ENCODE peak calls at places on chromosome 11, in eight cellular contexts. S, K, U, B, J, E, T and M are unnamed samples.

GRCh38 chr11:8656291-8656690 is 26.2 kb downstream of the TRIM66 start:
- DNase-seq in E (peak), S (no peak), K (no peak), T (no peak), B (no peak), J (no peak), U (no peak), M (no peak)

GRCh38 chr11:3037041-3037944 is 19.9 kb downstream of the CARS1 start:
- DNase-seq in T (peak), E (peak), J (peak), B (peak), S (peak), K (peak), U (peak), M (peak)

GRCh38 chr11:63613517-63614135 is 607 bp downstream of the PLAAT3 start:
- DNase-seq in B (peak), T (peak), J (no peak), K (peak), E (no peak), S (peak), U (no peak), M (peak)

GRCh38 chr11:9681583-9682372 is 17.9 kb downstream of the SWAP70 start:
- DNase-seq in B (no peak), K (no peak), U (no peak), E (no peak), S (no peak), J (no peak), T (no peak), M (no peak)

GRCh38 chr11:3840870-3841425 is at the start of gene RHOG:
- DNase-seq in E (no peak), J (peak), K (peak), U (no peak), S (peak), T (peak), B (peak), M (peak)

GRCh38 chr11:125561924-125562323 is 7.4 kb upstream of the EI24 start:
- DNase-seq in U (no peak), K (no peak), E (no peak), T (no peak), S (no peak), B (no peak), J (no peak), M (no peak)

GRCh38 chr11:94593030-94593429 is 25.9 kb downstream of the PIWIL4 start:
- DNase-seq in S (no peak), T (no peak), B (no peak), J (no peak), E (no peak), K (no peak), U (no peak), M (peak)

GRCh38 chr11:111465400-111465799 is 46.8 kb downstream of the BTG4 start:
- DNase-seq in U (no peak), S (no peak), B (no peak), J (no peak), T (no peak), K (no peak), E (no peak), M (peak)

GRCh38 chr11:44950625-44951472 is at the start of gene TP53I11:
- DNase-seq in K (peak), B (peak), U (peak), S (peak), E (peak), J (peak), T (peak), M (no peak)

GRCh38 chr11:14114269-14114668 is 151.7 kb downstream of the SPON1 start:
- DNase-seq in J (no peak), K (no peak), E (no peak), U (no peak), T (no peak), S (no peak), B (no peak), M (no peak)

GRCh38 chr11:27229511-27230174 is 133.4 kb downstream of the CCDC34 start:
- DNase-seq in J (no peak), E (no peak), S (no peak), U (no peak), K (no peak), T (no peak), B (no peak), M (no peak)

GRCh38 chr11:19742595-19743292 is 30.1 kb downstream of the NAV2 start:
- DNase-seq in U (peak), S (peak), J (peak), B (peak), K (peak), T (peak), E (peak), M (no peak)

GRCh38 chr11:70720291-70720690 is 322.0 kb downstream of the CTTN start:
- DNase-seq in B (no peak), U (no peak), E (no peak), J (no peak), T (no peak), K (no peak), S (no peak), M (no peak)

GRCh38 chr11:77345621-77346020 is 44.1 kb upstream of the GDPD4 start:
- DNase-seq in S (no peak), B (no peak), K (no peak), U (no peak), T (no peak), E (no peak), J (no peak), M (no peak)

GRCh38 chr11:1437500-1437899 is 47.8 kb downstream of the BRSK2 start:
- DNase-seq in T (peak), U (no peak), E (no peak), S (no peak), B (no peak), K (peak), J (no peak), M (peak)

GRCh38 chr11:128026596-128026995 is 560.8 kb downstream of the ETS1 start:
- DNase-seq in E (peak), K (peak), U (no peak), S (no peak), T (peak), J (no peak), B (no peak), M (peak)

GRCh38 chr11:130145975-130146776 is 13.4 kb upstream of the ST14 start:
- DNase-seq in T (peak), B (peak), U (peak), E (no peak), S (no peak), K (peak), J (no peak), M (no peak)

GRCh38 chr11:19734171-19734570 is 21.5 kb downstream of the NAV2 start:
- DNase-seq in T (no peak), E (no peak), K (no peak), U (no peak), J (no peak), S (no peak), B (no peak), M (no peak)

GRCh38 chr11:77107950-77108349 is 5.3 kb downstream of the OMP start:
- DNase-seq in T (peak), K (peak), U (peak), S (no peak), B (peak), J (no peak), E (no peak), M (peak)

GRCh38 chr11:124844664-124845079 is 20.6 kb upstream of the ROBO3 start:
- DNase-seq in S (no peak), U (no peak), T (no peak), E (no peak), J (no peak), K (no peak), B (no peak), M (no peak)

GRCh38 chr11:11095971-11096370 is 238.1 kb upstream of the ZBED5 start:
- DNase-seq in E (no peak), T (no peak), J (no peak), K (no peak), B (no peak), S (no peak), U (no peak), M (no peak)

GRCh38 chr11:77046060-77046501 is 11.9 kb downstream of the B3GNT6 start:
- DNase-seq in S (peak), U (peak), B (peak), T (peak), K (peak), E (peak), J (no peak), M (no peak)

GRCh38 chr11:47179655-47179991 is 2.9 kb upstream of the ARFGAP2 start:
- DNase-seq in K (no peak), E (peak), B (no peak), S (peak), J (no peak), U (no peak), T (no peak), M (peak)

GRCh38 chr11:29161216-29161615 is 855.6 kb downstream of the KCNA4 start:
- DNase-seq in J (no peak), E (no peak), B (no peak), S (no peak), U (no peak), T (no peak), K (no peak), M (no peak)

GRCh38 chr11:8765294-8765693 is 82.7 kb downstream of the RPL27A start:
- DNase-seq in S (no peak), B (no peak), E (no peak), U (no peak), K (peak), J (no peak), T (no peak), M (peak)

GRCh38 chr11:118623291-118623655 is 15.9 kb downstream of the PHLDB1 start:
- DNase-seq in U (no peak), E (no peak), B (no peak), S (no peak), T (peak), J (no peak), K (peak), M (no peak)

GRCh38 chr11:36684840-36685800 is 87.1 kb upstream of the RAG2 start:
- DNase-seq in T (no peak), S (no peak), J (no peak), K (no peak), B (no peak), E (peak), U (no peak), M (no peak)

GRCh38 chr11:128517457-128518230 is 69.7 kb downstream of the ETS1 start:
- DNase-seq in E (no peak), S (no peak), T (no peak), U (no peak), B (no peak), J (no peak), K (no peak), M (no peak)

GRCh38 chr11:35981581-35981980 is 37.7 kb downstream of the LDLRAD3 start:
- DNase-seq in T (no peak), B (no peak), E (no peak), U (no peak), S (no peak), K (no peak), J (no peak), M (no peak)

GRCh38 chr11:87266751-87267150 is 229.0 kb downstream of the TMEM135 start:
- DNase-seq in E (no peak), U (no peak), K (no peak), S (no peak), T (no peak), J (no peak), B (no peak), M (no peak)

DNA sequence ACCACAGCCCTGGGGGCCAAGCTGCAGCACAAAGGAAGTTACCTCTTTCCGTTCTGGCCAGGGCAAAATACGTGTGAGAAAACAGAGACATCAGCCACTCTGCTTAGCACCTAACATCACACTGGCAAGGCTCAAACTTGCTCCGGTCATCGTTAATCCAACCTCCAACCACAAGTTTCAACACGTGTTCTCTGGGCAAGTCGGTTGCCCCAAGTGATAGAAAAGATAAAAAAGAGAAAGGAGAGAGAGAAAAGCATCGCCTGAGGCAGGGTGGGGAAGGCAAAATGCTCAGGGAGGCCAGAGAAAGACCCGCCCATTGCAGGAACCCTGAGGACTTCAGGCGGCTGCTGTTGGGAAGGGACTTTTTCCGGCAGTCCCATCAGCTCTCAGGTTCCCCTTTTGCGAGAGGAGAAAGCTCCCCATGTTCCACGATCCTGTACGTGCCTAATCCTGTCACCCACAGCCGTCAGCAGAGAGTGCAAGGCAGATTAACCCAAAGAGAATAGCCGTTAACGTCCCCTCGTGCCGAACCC is 18.5 kb upstream of the B4GALNT4 start:
- DNase-seq in K (no peak), S (no peak), E (peak), J (no peak), T (no peak), U (no peak), B (no peak), M (no peak)
- TF ChIP-seq POLR2A in K (no peak), S (no peak), E (no peak), J (no peak), T (no peak), U (no peak), B (no peak), M (no peak)

DNA sequence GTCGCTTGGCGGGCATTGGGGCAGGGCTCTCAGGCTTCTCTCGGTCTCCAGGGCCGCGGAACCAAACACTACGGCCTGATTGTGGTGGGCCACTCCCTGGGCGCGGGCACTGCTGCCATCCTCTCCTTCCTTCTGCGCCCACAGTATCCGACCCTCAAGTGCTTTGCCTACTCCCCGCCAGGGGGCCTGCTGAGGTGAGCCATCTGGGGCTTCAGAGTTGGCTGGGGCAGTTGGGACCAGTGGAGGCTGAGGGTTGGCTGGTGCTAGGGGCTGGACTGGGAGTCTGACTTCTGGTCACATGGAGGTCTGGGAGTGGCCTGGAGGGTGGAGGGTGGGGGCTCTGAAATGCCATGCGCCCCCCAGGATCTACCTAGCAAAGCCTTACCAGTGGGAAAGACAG is 15.3 kb upstream of the MYRF start:
- DNase-seq in S (no peak), E (peak), U (no peak), T (no peak), J (no peak), K (no peak), B (no peak), M (no peak)
- TF ChIP-seq POLR2A in S (no peak), E (no peak), U (no peak), T (no peak), J (no peak), K (no peak), B (no peak), M (no peak)

GRCh38 chr11:65435330-65435931 is 12.8 kb downstream of the NEAT1 start:
- DNase-seq in E (no peak), S (no peak), K (no peak), J (no peak), U (no peak), T (peak), B (peak), M (no peak)

GRCh38 chr11:65434667-65435179 is 12.1 kb downstream of the NEAT1 start:
- DNase-seq in T (peak), U (no peak), S (no peak), E (no peak), K (no peak), B (peak), J (peak), M (no peak)

GRCh38 chr11:65437436-65438227 is 15.0 kb downstream of the NEAT1 start:
- DNase-seq in B (peak), T (peak), S (no peak), E (no peak), U (no peak), J (peak), K (no peak), M (no peak)

GRCh38 chr11:65435981-65436411 is 13.4 kb downstream of the NEAT1 start:
- DNase-seq in B (peak), K (no peak), S (no peak), J (no peak), T (peak), U (no peak), E (no peak), M (no peak)

GRCh38 chr11:65436412-65437032 is 13.9 kb downstream of the NEAT1 start:
- DNase-seq in J (no peak), U (no peak), S (no peak), K (no peak), E (no peak), T (peak), B (peak), M (no peak)
- TF ChIP-seq POLR2A in J (no peak), U (no peak), S (no peak), K (peak), E (no peak), T (peak), B (no peak), M (no peak)

DNA sequence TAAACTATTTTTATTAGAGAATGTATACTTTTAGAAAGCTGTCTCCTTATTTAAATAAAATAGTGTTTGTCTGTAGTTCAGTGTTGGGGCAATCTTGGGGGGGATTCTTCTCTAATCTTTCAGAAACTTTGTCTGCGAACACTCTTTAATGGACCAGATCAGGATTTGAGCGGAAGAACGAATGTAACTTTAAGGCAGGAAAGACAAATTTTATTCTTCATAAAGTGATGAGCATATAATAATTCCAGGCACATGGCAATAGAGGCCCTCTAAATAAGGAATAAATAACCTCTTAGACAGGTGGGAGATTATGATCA is 4.7 kb downstream of the MALAT1 start:
- DNase-seq in T (no peak), K (no peak), E (peak), S (no peak), U (no peak), J (no peak), B (no peak), M (no peak)
- TF ChIP-seq POLR2A in T (no peak), K (no peak), E (no peak), S (no peak), U (no peak), J (no peak), B (no peak), M (no peak)

DNA sequence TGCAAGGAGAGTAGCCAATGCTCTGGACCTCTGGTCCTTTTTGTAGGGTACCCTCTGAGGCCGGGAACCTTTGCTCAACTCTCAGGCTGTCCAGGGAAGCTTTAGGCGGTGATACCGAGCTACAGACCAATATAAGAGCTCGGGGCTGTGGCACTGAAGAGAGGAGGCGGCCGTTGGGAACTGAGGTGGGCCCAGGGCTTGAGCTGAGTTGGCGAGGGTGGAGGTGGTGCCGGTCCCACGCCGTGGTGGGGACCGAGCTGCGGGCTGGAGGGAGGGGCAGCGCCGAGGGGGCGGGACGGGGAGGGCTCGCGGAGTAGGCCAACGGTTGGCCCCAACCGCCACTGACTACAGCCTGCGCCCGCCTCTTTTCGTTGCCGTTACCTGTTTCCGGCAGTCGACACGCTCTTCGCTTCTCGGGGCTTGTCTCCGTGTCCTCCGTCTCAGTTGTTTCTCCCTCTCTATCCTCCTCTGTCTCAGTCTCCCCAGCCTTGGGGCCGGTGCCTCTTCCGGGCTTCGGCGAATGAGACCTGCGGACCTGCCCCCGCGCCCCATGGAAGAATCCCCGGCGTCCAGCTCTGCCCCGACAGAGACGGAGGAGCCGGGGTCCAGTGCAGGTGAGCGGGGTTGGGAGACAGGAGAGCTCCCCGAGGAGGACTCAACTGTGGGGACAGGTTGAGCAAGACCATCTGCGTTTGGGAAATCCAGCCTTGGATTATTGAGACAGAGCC is at the start of gene NEU3:
- DNase-seq in E (peak), T (peak), S (peak), K (peak), J (peak), U (peak), B (peak), M (peak)
- TF ChIP-seq POLR2A in E (peak), T (no peak), S (peak), K (peak), J (no peak), U (peak), B (peak), M (peak)

GRCh38 chr11:62545437-62546243 is 966 bp downstream of the AHNAK start:
- DNase-seq in S (no peak), J (peak), T (peak), E (peak), B (peak), K (peak), U (peak), M (peak)

GRCh38 chr11:62546937-62547625 is 475 bp upstream of the AHNAK start:
- DNase-seq in B (peak), E (peak), T (no peak), S (no peak), U (no peak), J (no peak), K (no peak), M (peak)

GRCh38 chr11:62547691-62548281 is 1.2 kb upstream of the AHNAK start:
- DNase-seq in B (no peak), U (no peak), J (peak), E (no peak), S (no peak), T (no peak), K (no peak), M (peak)

GRCh38 chr11:62544521-62545436 is 1.8 kb downstream of the AHNAK start:
- DNase-seq in B (peak), U (no peak), E (peak), T (no peak), S (no peak), J (no peak), K (no peak), M (peak)

DNA sequence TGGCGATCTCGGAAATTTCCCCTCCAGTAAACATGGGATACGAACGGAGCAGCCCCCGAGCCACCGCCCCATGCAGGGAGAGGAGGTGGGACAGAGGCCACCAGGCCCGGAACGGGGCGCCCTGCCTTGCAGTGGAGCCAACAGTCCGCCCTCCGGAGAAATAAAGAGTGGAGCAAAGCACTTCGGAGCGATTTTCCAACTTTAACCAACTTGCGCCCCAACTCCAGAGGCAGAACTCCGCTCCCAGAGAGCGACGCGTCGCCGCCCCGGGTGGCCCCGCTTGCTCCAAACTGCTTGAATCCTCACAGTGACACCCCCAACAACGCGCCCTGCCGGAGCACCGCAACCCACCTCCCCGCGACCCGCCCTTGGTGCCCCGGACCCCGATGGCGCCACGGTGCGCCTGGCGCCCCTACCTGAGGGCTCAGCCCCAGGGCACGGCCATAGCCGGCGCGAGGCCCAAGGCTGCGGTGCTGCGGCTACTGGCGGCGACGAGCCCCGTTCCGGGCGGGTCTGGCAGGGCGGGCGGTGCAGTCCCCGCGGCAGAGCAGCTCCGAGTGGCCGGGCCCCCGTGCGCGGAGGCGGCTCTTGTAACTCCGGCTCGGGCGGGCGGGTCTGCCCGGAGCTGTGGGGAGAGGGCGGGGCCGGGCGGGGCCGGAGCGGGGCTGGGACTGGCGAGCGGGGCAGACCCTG is at the start of gene AHNAK:
- DNase-seq in S (no peak), K (peak), J (peak), B (peak), U (no peak), E (peak), T (peak), M (peak)
- TF ChIP-seq POLR2A in S (no peak), K (peak), J (no peak), B (peak), U (peak), E (peak), T (peak), M (peak)

GRCh38 chr11:65290448-65291165 is 24.1 kb upstream of the CDC42EP2 start:
- DNase-seq in T (peak), K (peak), S (no peak), U (no peak), J (peak), B (peak), E (peak), M (no peak)
- TF ChIP-seq POLR2A in T (no peak), K (peak), S (no peak), U (no peak), J (no peak), B (no peak), E (no peak), M (no peak)